ENCODE peak calls at places on chromosomes 4 and X, in six cellular contexts. X is H1; G is mammary epithelial cell; R is brain microvascular endothelial cell; S is ovary; W is CD4-positive, alpha-beta T cell. C is an unnamed sample.

GRCh38 chr4:137367608-137368007 is 164.7 kb downstream of the PCDH18 start:
- DNase-seq in X (no peak), G (peak; percentile 85), R (no peak), S (no peak), W (no peak), C (no peak)

GRCh38 chr4:1716065-1716945 is 4.2 kb upstream of the SLBP start:
- DNase-seq in X (no peak), G (no peak), R (no peak), S (no peak), W (no peak), C (no peak)

GRCh38 chrX:20046270-20046669 is 55.4 kb upstream of the BCLAF3 start:
- DNase-seq in X (no peak), G (no peak), R (no peak), S (no peak), W (no peak), C (no peak)

GRCh38 chrX:15723887-15724517 is 14.1 kb upstream of the CA5B start:
- DNase-seq in X (no peak), G (no peak), R (no peak), S (no peak), W (no peak), C (no peak)

GRCh38 chr4:110196871-110197420 is 1.5 kb downstream of the ELOVL6 start:
- DNase-seq in X (no peak), G (peak; percentile 48), R (no peak), S (peak; percentile 39), W (peak; percentile 40), C (peak; percentile 64)

GRCh38 chr4:68951078-68951805 is at the start of gene UGT2A3:
- DNase-seq in X (no peak), G (no peak), R (no peak), S (no peak), W (no peak), C (no peak)

GRCh38 chr4:74623041-74623440 is 171.3 kb downstream of the BTC start:
- DNase-seq in X (no peak), G (peak; percentile 52), R (peak; percentile 64), S (no peak), W (no peak), C (no peak)

GRCh38 chr4:40949701-40950100 is 199.9 kb downstream of the NSUN7 start:
- DNase-seq in X (no peak), G (no peak), R (peak; percentile 32), S (no peak), W (no peak), C (no peak)

GRCh38 chrX:72078411-72078810 is 53.3 kb downstream of the RTL5 start:
- DNase-seq in X (no peak), G (no peak), R (no peak), S (no peak), W (no peak), C (no peak)

GRCh38 chrX:49878834-49879655 is at the start of gene USP27X:
- DNase-seq in X (peak; percentile 17), G (peak; percentile 75), R (peak; percentile 74), S (peak; percentile 80), W (peak; percentile 66), C (peak; percentile 22)

GRCh38 chr4:40731792-40732245 is 17.9 kb upstream of the NSUN7 start:
- DNase-seq in X (no peak), G (no peak), R (no peak), S (peak; percentile 26), W (no peak), C (no peak)

GRCh38 chrX:154436597-154437397 is at the start of gene GDI1:
- DNase-seq in X (no peak), G (no peak), R (no peak), S (peak; percentile 56), W (peak; percentile 39), C (no peak)

GRCh38 chrX:22366166-22366702 is 93.5 kb downstream of the CBLL2 start:
- DNase-seq in X (no peak), G (peak; percentile 41), R (no peak), S (no peak), W (no peak), C (no peak)
- H3K27ac ChIP-seq in X (no peak overlapping the region), G (peak overlapping the region; percentile 49), R (peak overlapping the region; percentile 58), S (no peak overlapping the region), W (no peak overlapping the region), C (no peak overlapping the region)

GRCh38 chr4:38914859-38915258 is 47.3 kb downstream of the FAM114A1 start:
- DNase-seq in X (no peak), G (no peak), R (no peak), S (no peak), W (no peak), C (no peak)
- H3K27ac ChIP-seq in X (no peak overlapping the region), G (no peak overlapping the region), R (no peak overlapping the region), S (no peak overlapping the region), W (no peak overlapping the region), C (no peak overlapping the region)

GRCh38 chrX:88560673-88561330 is 186.2 kb upstream of the CPXCR1 start:
- DNase-seq in X (no peak), G (no peak), R (no peak), S (no peak), W (no peak), C (no peak)
- H3K27ac ChIP-seq in X (no peak overlapping the region), G (no peak overlapping the region), R (no peak overlapping the region), S (no peak overlapping the region), W (no peak overlapping the region), C (no peak overlapping the region)

GRCh38 chr4:80137631-80138030 is 59.7 kb upstream of the PRDM8 start:
- DNase-seq in X (no peak), G (no peak), R (no peak), S (no peak), W (no peak), C (no peak)
- H3K27ac ChIP-seq in X (no peak overlapping the region), G (no peak overlapping the region), R (peak overlapping the region; percentile 7), S (no peak overlapping the region), W (no peak overlapping the region), C (no peak overlapping the region)

GRCh38 chrX:47523713-47524166 is 37.3 kb upstream of the ARAF start:
- DNase-seq in X (no peak), G (no peak), R (no peak), S (no peak), W (no peak), C (no peak)

GRCh38 chrX:47518105-47518504 is 35.1 kb upstream of the ZNF41 start:
- DNase-seq in X (no peak), G (no peak), R (no peak), S (no peak), W (no peak), C (no peak)

DNA sequence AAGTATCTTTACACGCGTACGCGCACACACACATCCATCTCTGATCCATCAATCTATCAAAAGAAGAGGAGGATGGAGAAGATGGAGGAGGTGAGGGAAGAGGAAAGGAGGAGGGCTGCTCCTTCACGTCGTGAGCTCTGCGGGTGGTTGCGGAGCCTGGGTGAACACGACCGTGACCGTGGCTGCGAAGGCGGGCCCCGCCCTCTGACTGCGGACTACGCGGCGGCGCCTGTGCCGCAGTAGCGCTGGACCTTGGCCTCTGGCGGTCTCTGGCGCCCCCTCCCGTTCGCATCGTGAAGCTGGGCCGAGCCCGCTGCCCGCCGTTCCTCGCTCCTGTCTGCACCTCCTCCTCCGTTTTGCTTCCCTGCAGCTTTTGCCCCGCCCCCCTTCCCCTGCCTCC is 37.7 kb upstream of the ARAF start:
- DNase-seq in X (peak; percentile 7), G (peak; percentile 36), R (peak; percentile 62), S (peak; percentile 83), W (peak; percentile 66), C (peak; percentile 65)
- H3K27ac ChIP-seq in X (no peak overlapping the region), G (no peak overlapping the region), R (no peak overlapping the region), S (no peak overlapping the region), W (no peak overlapping the region), C (no peak overlapping the region)

C was measured in caudate nucleus.